ENCODE peak calls at places on chromosomes 1 and 21, in five cellular contexts. One of them, this sample, is unnamed.

GRCh38 chr1:10530281-10530740 is 55.6 kb downstream of the PEX14 start:
- DNase-seq in type B pancreatic cell: peak
- DNase-seq in osteoblast: peak
- DNase-seq in lung: peak
- DNase-seq in left ventricle myocardium inferior: peak
- DNase-seq in this sample: peak

GRCh38 chr1:66925944-66926343 is 1.2 kb downstream of the MIER1 start:
- DNase-seq in type B pancreatic cell: no peak
- DNase-seq in osteoblast: no peak
- DNase-seq in lung: no peak
- DNase-seq in left ventricle myocardium inferior: no peak
- DNase-seq in this sample: peak

GRCh38 chr1:61182049-61182448 is 99.7 kb downstream of the NFIA start:
- DNase-seq in type B pancreatic cell: no peak
- DNase-seq in osteoblast: peak
- DNase-seq in lung: no peak
- DNase-seq in left ventricle myocardium inferior: no peak
- DNase-seq in this sample: peak

GRCh38 chr1:245797592-245798366 is 643.0 kb downstream of the KIF26B start:
- DNase-seq in type B pancreatic cell: no peak
- DNase-seq in osteoblast: no peak
- DNase-seq in lung: no peak
- DNase-seq in left ventricle myocardium inferior: no peak
- DNase-seq in this sample: no peak

GRCh38 chr1:169491845-169492281 is 6.1 kb upstream of the SLC19A2 start:
- DNase-seq in type B pancreatic cell: no peak
- DNase-seq in osteoblast: peak
- DNase-seq in lung: no peak
- DNase-seq in left ventricle myocardium inferior: no peak
- DNase-seq in this sample: no peak

GRCh38 chr1:31214316-31215082 is 25.2 kb downstream of the NKAIN1 start:
- DNase-seq in type B pancreatic cell: no peak
- DNase-seq in osteoblast: no peak
- DNase-seq in lung: no peak
- DNase-seq in left ventricle myocardium inferior: no peak
- DNase-seq in this sample: no peak

GRCh38 chr1:228212415-228212965 is 4.6 kb downstream of the OBSCN start:
- DNase-seq in type B pancreatic cell: peak
- DNase-seq in osteoblast: peak
- DNase-seq in lung: no peak
- DNase-seq in left ventricle myocardium inferior: no peak
- DNase-seq in this sample: no peak

GRCh38 chr1:89363196-89363595 is 663 bp upstream of the GBP6 start:
- DNase-seq in type B pancreatic cell: no peak
- DNase-seq in osteoblast: no peak
- DNase-seq in lung: no peak
- DNase-seq in left ventricle myocardium inferior: no peak
- DNase-seq in this sample: peak

GRCh38 chr1:153626929-153627796 is at the start of gene S100A13:
- DNase-seq in type B pancreatic cell: peak
- DNase-seq in osteoblast: peak
- DNase-seq in lung: peak
- DNase-seq in left ventricle myocardium inferior: peak
- DNase-seq in this sample: peak

GRCh38 chr1:169538998-169539871 is 47.0 kb downstream of the F5 start:
- DNase-seq in type B pancreatic cell: no peak
- DNase-seq in osteoblast: no peak
- DNase-seq in lung: no peak
- DNase-seq in left ventricle myocardium inferior: no peak
- DNase-seq in this sample: peak

GRCh38 chr21:42924433-42924751 is 1.0 kb downstream of the ERVH48-1 start:
- DNase-seq in type B pancreatic cell: no peak
- DNase-seq in osteoblast: no peak
- DNase-seq in lung: no peak
- DNase-seq in left ventricle myocardium inferior: no peak
- DNase-seq in this sample: no peak

GRCh38 chr1:164534863-164535590 is 24.0 kb upstream of the PBX1 start:
- DNase-seq in type B pancreatic cell: no peak
- DNase-seq in osteoblast: no peak
- DNase-seq in lung: no peak
- DNase-seq in left ventricle myocardium inferior: no peak
- DNase-seq in this sample: no peak
- TF ChIP-seq CTCF in type B pancreatic cell: peak
- TF ChIP-seq CTCF in osteoblast: no peak
- TF ChIP-seq CTCF in lung: no peak
- TF ChIP-seq CTCF in left ventricle myocardium inferior: peak
- TF ChIP-seq CTCF in this sample: no peak

DNA sequence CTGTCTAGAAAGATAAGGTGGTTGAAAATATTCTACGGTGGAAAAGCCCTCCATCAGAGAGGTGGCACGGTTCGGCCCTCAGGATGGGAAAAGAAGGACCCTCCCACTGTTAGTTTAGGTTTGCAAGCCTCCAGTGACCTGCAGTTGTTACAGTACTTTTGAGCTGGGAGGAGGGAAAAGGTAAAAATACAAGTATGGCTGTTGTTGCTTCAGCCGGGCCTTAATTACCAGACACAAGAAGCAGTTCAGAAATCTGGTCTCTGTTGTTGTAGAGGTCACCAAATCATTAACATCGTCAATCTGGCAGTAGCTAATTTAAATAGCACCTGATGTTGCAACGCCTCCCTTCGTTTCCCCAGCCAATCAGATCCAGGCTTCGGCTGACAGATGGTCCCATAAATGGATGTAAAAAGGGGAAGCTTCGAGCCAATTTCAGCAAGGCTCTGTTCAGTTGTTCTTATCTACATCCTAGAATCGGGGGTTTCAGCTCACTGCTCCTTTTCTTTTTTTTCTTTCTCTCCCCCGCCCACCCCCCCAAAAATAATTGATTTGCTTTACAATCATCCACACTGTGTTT is at the start of gene ELAVL4:
- DNase-seq in type B pancreatic cell: no peak
- DNase-seq in osteoblast: no peak
- DNase-seq in lung: no peak
- DNase-seq in left ventricle myocardium inferior: no peak
- DNase-seq in this sample: no peak
- TF ChIP-seq CTCF in type B pancreatic cell: no peak
- TF ChIP-seq CTCF in osteoblast: no peak
- TF ChIP-seq CTCF in lung: no peak
- TF ChIP-seq CTCF in left ventricle myocardium inferior: no peak
- TF ChIP-seq CTCF in this sample: no peak

GRCh38 chr1:164953095-164953494 is 394.1 kb downstream of the PBX1 start:
- DNase-seq in type B pancreatic cell: no peak
- DNase-seq in osteoblast: peak
- DNase-seq in lung: no peak
- DNase-seq in left ventricle myocardium inferior: no peak
- DNase-seq in this sample: no peak
- TF ChIP-seq CTCF in type B pancreatic cell: no peak
- TF ChIP-seq CTCF in osteoblast: no peak
- TF ChIP-seq CTCF in lung: no peak
- TF ChIP-seq CTCF in left ventricle myocardium inferior: peak
- TF ChIP-seq CTCF in this sample: no peak

DNA sequence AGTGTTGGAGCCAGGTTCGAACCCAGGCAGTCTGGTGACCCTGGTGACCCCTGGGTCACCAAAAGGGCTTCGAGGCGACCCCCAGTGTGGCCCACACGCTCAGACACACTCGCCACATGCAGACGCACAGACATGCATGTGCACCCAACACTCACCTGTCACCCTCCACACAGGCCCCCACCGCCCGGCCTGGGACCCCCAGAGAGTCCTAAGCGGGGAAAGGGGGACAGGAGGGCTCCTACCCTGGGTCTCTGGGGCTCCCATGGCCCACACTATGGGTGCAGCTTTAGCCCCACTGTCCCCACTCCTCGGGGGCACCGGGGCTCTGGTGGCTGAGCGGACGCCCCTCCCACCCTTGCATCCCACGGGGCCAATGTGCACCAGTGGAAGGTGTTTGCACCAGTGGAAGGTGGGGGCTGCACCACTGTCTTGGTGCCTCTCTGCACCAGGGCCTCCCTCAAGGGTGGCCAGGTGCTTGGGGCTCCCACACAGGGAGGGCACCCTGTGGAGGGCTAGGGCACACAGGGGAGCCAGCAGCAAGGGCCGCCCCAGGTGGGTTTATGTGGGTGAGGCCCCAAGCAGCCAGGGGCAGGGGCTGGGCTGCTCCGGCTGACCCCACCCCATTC is 9.9 kb downstream of the CHD5 start:
- DNase-seq in type B pancreatic cell: no peak
- DNase-seq in osteoblast: peak
- DNase-seq in lung: no peak
- DNase-seq in left ventricle myocardium inferior: no peak
- DNase-seq in this sample: no peak
- TF ChIP-seq CTCF in type B pancreatic cell: no peak
- TF ChIP-seq CTCF in osteoblast: no peak
- TF ChIP-seq CTCF in lung: no peak
- TF ChIP-seq CTCF in left ventricle myocardium inferior: no peak
- TF ChIP-seq CTCF in this sample: no peak

DNA sequence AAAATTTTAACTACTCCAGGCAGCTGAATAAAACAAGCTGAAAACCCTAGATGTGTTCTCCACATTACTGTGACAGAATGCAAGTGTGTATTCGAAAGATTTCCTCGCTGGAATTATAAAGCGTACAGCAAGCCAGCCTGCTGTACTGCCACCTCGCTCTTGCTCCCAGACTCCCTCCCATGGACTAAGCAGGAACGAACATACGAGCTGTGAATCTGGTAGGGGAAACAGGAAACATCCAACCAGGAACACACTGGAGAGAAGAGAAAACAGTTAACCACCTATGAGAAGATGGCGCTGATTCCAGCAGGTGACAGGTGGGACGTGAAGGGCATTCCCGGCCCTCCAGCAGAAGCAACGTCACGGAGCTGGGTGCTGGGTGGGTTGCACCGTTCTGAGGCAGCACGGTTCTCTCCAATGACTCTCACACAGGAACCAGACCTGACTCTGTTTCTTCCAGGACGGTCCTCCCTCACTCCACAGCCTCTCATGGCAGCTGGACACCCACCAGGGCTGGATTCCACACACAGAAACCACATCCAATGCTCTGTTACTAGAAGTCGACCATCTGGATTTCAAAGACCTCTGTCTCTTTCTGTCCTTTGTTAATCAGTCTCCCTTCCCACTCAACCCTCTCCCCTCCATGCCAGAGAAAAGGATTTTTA is 219.2 kb downstream of the RERE start:
- DNase-seq in type B pancreatic cell: no peak
- DNase-seq in osteoblast: peak
- DNase-seq in lung: no peak
- DNase-seq in left ventricle myocardium inferior: peak
- DNase-seq in this sample: peak
- TF ChIP-seq CTCF in type B pancreatic cell: peak
- TF ChIP-seq CTCF in osteoblast: peak
- TF ChIP-seq CTCF in lung: peak
- TF ChIP-seq CTCF in left ventricle myocardium inferior: peak
- TF ChIP-seq CTCF in this sample: peak

DNA sequence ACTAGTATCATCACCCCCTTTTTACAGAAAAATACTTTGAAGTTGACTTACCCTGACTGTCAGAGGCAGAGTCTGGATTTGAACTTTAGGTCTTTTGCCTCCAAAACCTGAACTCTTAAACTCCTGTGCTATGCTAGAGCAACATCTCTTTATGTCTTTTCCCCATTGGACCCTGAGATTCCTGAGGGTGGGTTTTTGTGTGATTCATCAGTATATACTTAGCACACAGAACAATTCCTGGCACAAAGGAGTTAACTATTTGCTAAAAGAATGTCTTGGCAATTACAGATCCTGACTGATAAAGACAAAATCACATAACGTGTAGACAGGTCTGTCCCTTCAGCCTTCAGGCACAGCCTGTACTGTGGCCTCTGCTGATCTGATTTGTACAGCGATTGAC is 162.3 kb upstream of the BEND5 start:
- DNase-seq in type B pancreatic cell: no peak
- DNase-seq in osteoblast: no peak
- DNase-seq in lung: no peak
- DNase-seq in left ventricle myocardium inferior: no peak
- DNase-seq in this sample: no peak
- TF ChIP-seq CTCF in type B pancreatic cell: no peak
- TF ChIP-seq CTCF in osteoblast: no peak
- TF ChIP-seq CTCF in lung: no peak
- TF ChIP-seq CTCF in left ventricle myocardium inferior: no peak
- TF ChIP-seq CTCF in this sample: no peak

GRCh38 chr1:202122639-202123335 is at the start of gene GPR37L1:
- DNase-seq in type B pancreatic cell: no peak
- DNase-seq in osteoblast: peak
- DNase-seq in lung: peak
- DNase-seq in left ventricle myocardium inferior: no peak
- DNase-seq in this sample: no peak
- TF ChIP-seq CTCF in type B pancreatic cell: peak
- TF ChIP-seq CTCF in osteoblast: peak
- TF ChIP-seq CTCF in lung: peak
- TF ChIP-seq CTCF in left ventricle myocardium inferior: peak
- TF ChIP-seq CTCF in this sample: peak

DNA sequence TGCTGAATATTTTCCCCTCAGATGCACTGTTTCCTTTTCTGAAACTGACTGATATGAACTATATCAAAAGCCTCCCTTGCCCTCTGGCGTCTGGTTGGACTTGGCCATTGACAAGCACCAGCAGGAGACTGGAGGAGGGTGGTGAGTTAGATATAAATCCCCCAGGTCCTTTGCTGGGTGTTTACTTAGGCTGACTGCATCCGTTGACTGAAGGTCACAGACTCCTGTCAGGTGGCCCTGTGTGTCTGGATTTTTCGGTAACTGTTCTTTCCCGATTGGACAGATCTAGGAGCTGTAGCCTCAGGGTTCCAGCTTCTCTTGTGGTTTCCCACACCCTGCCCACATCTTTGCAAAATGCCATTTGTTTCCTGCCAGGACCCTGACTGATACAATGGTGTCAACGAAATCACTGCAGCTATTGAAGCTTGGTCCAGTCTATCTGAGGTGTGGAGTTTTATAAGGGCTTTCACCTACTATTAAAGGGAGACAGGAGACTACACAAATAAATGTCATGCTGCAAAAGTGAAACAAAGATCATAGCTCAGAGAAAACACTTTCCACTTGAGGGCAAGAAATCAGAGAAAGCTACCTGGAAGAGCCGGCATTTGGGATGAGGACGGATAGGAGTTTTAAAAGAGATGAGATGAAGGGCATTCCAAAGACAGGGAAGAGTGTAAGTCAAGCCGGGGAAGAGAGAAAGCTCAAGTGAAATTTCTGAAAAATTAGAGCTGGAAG is 1.5 kb upstream of the MAGI3 start:
- DNase-seq in type B pancreatic cell: no peak
- DNase-seq in osteoblast: peak
- DNase-seq in lung: no peak
- DNase-seq in left ventricle myocardium inferior: no peak
- DNase-seq in this sample: peak
- TF ChIP-seq CTCF in type B pancreatic cell: no peak
- TF ChIP-seq CTCF in osteoblast: no peak
- TF ChIP-seq CTCF in lung: no peak
- TF ChIP-seq CTCF in left ventricle myocardium inferior: peak
- TF ChIP-seq CTCF in this sample: no peak

GRCh38 chr1:220974431-220974830 is 95.2 kb downstream of the HLX start:
- DNase-seq in type B pancreatic cell: no peak
- DNase-seq in osteoblast: no peak
- DNase-seq in lung: no peak
- DNase-seq in left ventricle myocardium inferior: no peak
- DNase-seq in this sample: no peak

GRCh38 chr1:220976390-220976789 is 97.1 kb downstream of the HLX start:
- DNase-seq in type B pancreatic cell: no peak
- DNase-seq in osteoblast: no peak
- DNase-seq in lung: no peak
- DNase-seq in left ventricle myocardium inferior: no peak
- DNase-seq in this sample: no peak
- TF ChIP-seq CTCF in type B pancreatic cell: no peak
- TF ChIP-seq CTCF in osteoblast: no peak
- TF ChIP-seq CTCF in lung: no peak
- TF ChIP-seq CTCF in left ventricle myocardium inferior: no peak
- TF ChIP-seq CTCF in this sample: no peak